ENCODE peak calls at places on chromosome 17, in five cellular contexts. Y is ascending aorta, N is thoracic aorta, S is MM.1S, O is adrenal gland. Q is an unnamed sample. For H3K9me3, the result is how much of the 10 kb centered on the place peaks cover.

GRCh38 chr17:18076941-18077340 is 10.8 kb upstream of the DRG2 start:
- DNase-seq in Y (no peak), O (no peak), N (no peak), S (no peak), Q (no peak)

GRCh38 chr17:48554412-48555090 is 9.6 kb upstream of the HOXB2 start:
- DNase-seq in O (no peak), S (no peak), N (no peak), Y (no peak), Q (no peak)

GRCh38 chr17:80068301-80069160 is 32.1 kb downstream of the CCDC40 start:
- DNase-seq in N (no peak), S (no peak), Y (no peak), O (peak), Q (peak)

GRCh38 chr17:77496401-77496801 is 355.6 kb downstream of the SEC14L1 start:
- DNase-seq in S (no peak), O (no peak), Y (no peak), N (no peak), Q (no peak)

GRCh38 chr17:75808905-75809621 is 24.5 kb downstream of the UNK start:
- DNase-seq in S (no peak), N (no peak), O (no peak), Y (no peak), Q (peak)

GRCh38 chr17:2111691-2112090 is 56.8 kb downstream of the HIC1 start:
- DNase-seq in N (no peak), Y (no peak), S (no peak), O (no peak), Q (no peak)

GRCh38 chr17:82786427-82786826 is 34.6 kb downstream of the TBCD start:
- DNase-seq in N (no peak), Y (no peak), O (no peak), S (peak), Q (no peak)

GRCh38 chr17:50087246-50087911 is 7.8 kb upstream of the PDK2 start:
- DNase-seq in S (peak), N (no peak), Y (no peak), O (peak), Q (peak)

GRCh38 chr17:50686494-50687199 is 21.1 kb downstream of the ANKRD40 start:
- DNase-seq in O (peak), S (no peak), N (peak), Y (peak), Q (peak)

GRCh38 chr17:17088511-17089205 is 46.4 kb downstream of the MPRIP start:
- DNase-seq in O (no peak), S (peak), Y (no peak), N (no peak), Q (no peak)

GRCh38 chr17:30271102-30271501 is 20.6 kb downstream of the BLMH start:
- DNase-seq in Y (no peak), S (no peak), O (peak), N (no peak), Q (no peak)

GRCh38 chr17:60645918-60646523 is 31.6 kb upstream of the BCAS3 start:
- DNase-seq in Y (no peak), O (no peak), N (no peak), S (no peak), Q (no peak)

GRCh38 chr17:8658800-8659199 is 28.3 kb upstream of the MYH10 start:
- DNase-seq in S (no peak), N (no peak), Y (no peak), O (no peak), Q (no peak)

GRCh38 chr17:35001549-35001948 is 21.2 kb downstream of the LIG3 start:
- DNase-seq in S (no peak), N (no peak), Y (no peak), O (no peak), Q (no peak)

GRCh38 chr17:1154704-1155103 is 25.1 kb downstream of the ABR start:
- DNase-seq in Y (no peak), N (peak), S (no peak), O (no peak), Q (no peak)

GRCh38 chr17:34133350-34133749 is 121.7 kb upstream of the CCL2 start:
- DNase-seq in O (no peak), S (no peak), N (no peak), Y (no peak), Q (no peak)

GRCh38 chr17:1562178-1562643 is 381 bp downstream of the PITPNA start:
- DNase-seq in S (no peak), O (peak), N (no peak), Y (no peak), Q (no peak)

GRCh38 chr17:48605409-48605864 is 651 bp upstream of the HOXB6 start:
- DNase-seq in O (no peak), Y (no peak), S (no peak), N (no peak), Q (no peak)

GRCh38 chr17:63698886-63699637 is 863 bp downstream of the LIMD2 start:
- DNase-seq in S (peak), O (peak), Y (no peak), N (no peak), Q (peak)

GRCh38 chr17:17326275-17326875 is 23.2 kb downstream of the NT5M start:
- DNase-seq in N (no peak), O (no peak), Y (no peak), S (no peak), Q (no peak)

GRCh38 chr17:57980522-57980921 is 7.5 kb downstream of the VEZF1 start:
- DNase-seq in S (no peak), N (no peak), Y (no peak), O (no peak), Q (no peak)

DNA sequence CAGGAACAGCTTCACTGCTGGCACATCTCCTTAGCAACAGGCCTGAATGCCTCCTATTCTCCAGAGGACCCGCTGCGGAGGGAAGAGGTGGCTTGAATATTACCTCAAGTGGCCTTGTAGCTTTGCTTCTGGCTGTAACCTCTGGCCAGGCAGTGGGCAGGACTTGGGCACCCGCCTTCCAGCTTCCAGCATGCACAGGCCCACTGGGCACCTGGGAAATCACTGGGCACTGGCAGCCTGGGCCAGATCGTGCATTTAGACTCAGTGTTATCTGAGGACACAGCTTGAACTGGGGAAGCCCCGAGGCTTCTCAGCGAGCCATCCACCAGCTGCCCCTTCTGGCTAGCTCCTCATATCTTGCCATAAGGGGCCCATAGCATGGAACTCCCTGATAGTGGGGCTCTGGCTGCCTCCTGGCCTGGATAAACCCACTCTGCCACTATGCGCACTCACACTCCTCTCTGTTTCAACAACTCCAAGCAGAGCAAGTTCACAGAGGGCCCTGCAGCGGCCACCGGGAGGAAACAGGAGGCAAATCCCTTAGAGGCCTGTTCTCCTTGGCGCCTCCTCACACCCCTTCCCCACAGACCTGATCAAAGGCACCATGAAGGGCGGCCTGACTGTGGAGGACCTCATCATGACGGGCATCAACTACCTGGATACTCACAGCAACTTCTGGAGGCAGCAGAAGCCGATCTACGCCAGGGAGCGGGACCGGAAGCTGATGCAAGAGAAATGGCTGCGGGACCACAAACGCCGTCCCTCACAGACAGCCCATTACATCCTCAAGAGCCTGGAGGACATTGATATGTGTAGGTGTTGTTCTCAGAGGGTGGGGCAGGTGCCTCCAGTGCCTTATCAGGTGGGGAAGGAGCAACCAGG is 7.8 kb downstream of the ODAD4 start:
- DNase-seq in S (no peak), O (no peak), N (no peak), Y (no peak), Q (peak)
- TF ChIP-seq CTCF in S (no peak), O (no peak), N (no peak), Y (no peak), Q (no peak)

DNA sequence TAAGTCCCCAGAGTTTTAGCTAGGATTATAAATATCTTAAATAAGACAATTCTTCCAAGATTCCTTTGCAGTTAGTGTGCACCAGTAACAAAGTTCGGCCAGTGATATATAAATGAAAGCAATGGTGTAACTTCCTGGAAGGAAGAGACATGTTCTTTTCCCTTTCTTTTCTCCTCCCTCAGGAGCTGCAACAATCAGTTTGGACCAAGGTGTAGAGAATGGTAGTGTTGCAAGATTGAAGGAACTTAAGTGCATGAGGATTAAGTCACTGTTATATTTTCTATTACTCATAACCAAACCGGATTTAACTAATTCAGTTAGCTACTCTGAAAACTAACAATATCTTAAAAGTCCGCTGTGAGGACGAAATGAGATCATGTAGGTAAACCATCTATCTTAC is 68.9 kb upstream of the KCNJ16 start:
- DNase-seq in N (no peak), O (no peak), S (no peak), Y (no peak), Q (no peak)
- H3K9me3 ChIP-seq in N (under half), O (under half), S (under half), Y (under half), Q (under half)

DNA sequence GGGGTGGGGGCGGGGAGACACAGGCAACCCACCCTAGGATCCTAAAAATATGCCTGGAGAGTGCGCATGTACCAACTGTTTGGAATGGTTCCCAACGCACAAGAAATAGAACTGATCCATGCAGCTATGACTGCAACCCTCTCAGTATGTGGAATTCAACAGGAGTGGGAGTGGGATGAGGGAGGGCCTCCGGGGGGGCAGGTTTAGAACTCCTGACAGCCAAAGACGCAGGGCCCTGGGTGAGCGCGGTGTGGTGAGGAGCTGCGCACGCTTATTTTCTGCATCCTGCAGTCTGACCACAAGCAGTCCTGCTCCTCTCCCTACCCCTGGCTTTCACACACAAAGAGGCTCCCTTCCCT is 1.2 kb upstream of the P2RX5 start:
- DNase-seq in Y (no peak), S (no peak), N (no peak), O (no peak), Q (no peak)
- H3K4me3 ChIP-seq in Y (no peak), S (no peak), N (no peak), O (no peak), Q (no peak)

GRCh38 chr17:72782985-72783701 is 309.3 kb downstream of the SLC39A11 start:
- DNase-seq in S (no peak), Y (no peak), O (no peak), N (no peak), Q (peak)
- TF ChIP-seq CTCF in S (no peak), Y (no peak), O (no peak), N (no peak), Q (no peak)

GRCh38 chr17:22301353-22301745 is 609.0 kb downstream of the KCNJ18 start:
- DNase-seq in Y (no peak), O (no peak), S (no peak), N (no peak), Q (no peak)
- H3K9me3 ChIP-seq in Y (under half), O (under half), S (under half), N (under half), Q (under half)